ENCODE peak calls at places on chromosomes 13 and 19, in six cellular contexts. H, J, Q, K, G and P are unnamed samples.
A peak's percentile ranks its signal among the peaks of the same experiment; 100 is the strongest.

GRCh38 chr13:21478881-21479808 is 20.0 kb upstream of the ZDHHC20 start:
- DNase-seq in H (peak; percentile 82), J (peak; percentile 68), Q (peak; percentile 77), K (peak; percentile 52), G (peak; percentile 51), P (no peak)

GRCh38 chr19:38049105-38049649 is 142.2 kb downstream of the SIPA1L3 start:
- DNase-seq in H (peak; percentile 37), J (no peak), Q (peak; percentile 59), K (no peak), G (no peak), P (no peak)

GRCh38 chr19:482186-483041 is 13.9 kb upstream of the MADCAM1 start:
- DNase-seq in H (no peak), J (no peak), Q (no peak), K (no peak), G (no peak), P (no peak)

GRCh38 chr19:15432018-15432494 is 13.3 kb upstream of the AKAP8L start:
- DNase-seq in H (no peak), J (no peak), Q (no peak), K (no peak), G (no peak), P (no peak)

GRCh38 chr13:19668778-19669177 is 35.3 kb downstream of the MPHOSPH8 start:
- DNase-seq in H (no peak), J (no peak), Q (no peak), K (no peak), G (no peak), P (no peak)

GRCh38 chr19:14889994-14890393 is 4.1 kb upstream of the OR7A17 start:
- DNase-seq in H (no peak), J (no peak), Q (no peak), K (no peak), G (no peak), P (no peak)

GRCh38 chr13:29749401-29750177 is 100.8 kb downstream of the UBL3 start:
- DNase-seq in H (peak; percentile 80), J (no peak), Q (peak; percentile 44), K (no peak), G (no peak), P (no peak)

GRCh38 chr19:16104722-16105121 is 7.0 kb upstream of the RAB8A start:
- DNase-seq in H (no peak), J (no peak), Q (no peak), K (no peak), G (no peak), P (no peak)

GRCh38 chr19:44848036-44848804 is 2.1 kb downstream of the NECTIN2 start:
- DNase-seq in H (peak; percentile 57), J (peak; percentile 25), Q (peak; percentile 49), K (no peak), G (peak; percentile 31), P (no peak)

GRCh38 chr19:44876930-44877530 is 14.0 kb upstream of the TOMM40 start:
- DNase-seq in H (peak; percentile 21), J (no peak), Q (no peak), K (no peak), G (no peak), P (no peak)

GRCh38 chr19:55075366-55075998 is at the start of gene EPS8L1:
- DNase-seq in H (no peak), J (peak; percentile 87), Q (no peak), K (no peak), G (no peak), P (peak; percentile 64)

GRCh38 chr19:3710265-3710812 is 2.2 kb downstream of the TJP3 start:
- DNase-seq in H (peak; percentile 34), J (peak; percentile 99), Q (peak; percentile 20), K (no peak), G (no peak), P (no peak)

GRCh38 chr13:111225810-111226546 is 94.5 kb upstream of the TEX29 start:
- DNase-seq in H (no peak), J (no peak), Q (no peak), K (no peak), G (no peak), P (no peak)

GRCh38 chr13:30204564-30204963 is 102.8 kb downstream of the KATNAL1 start:
- DNase-seq in H (no peak), J (no peak), Q (no peak), K (no peak), G (no peak), P (no peak)

GRCh38 chr13:113791761-113792160 is 32.7 kb downstream of the TMEM255B start:
- DNase-seq in H (no peak), J (no peak), Q (no peak), K (no peak), G (no peak), P (no peak)

GRCh38 chr13:37446503-37446902 is 152.1 kb downstream of the POSTN start:
- DNase-seq in H (peak; percentile 94), J (no peak), Q (peak; percentile 98), K (no peak), G (no peak), P (no peak)

GRCh38 chr13:24632382-24633121 is 47.7 kb upstream of the ATP12A start:
- DNase-seq in H (no peak), J (no peak), Q (no peak), K (no peak), G (no peak), P (no peak)

DNA sequence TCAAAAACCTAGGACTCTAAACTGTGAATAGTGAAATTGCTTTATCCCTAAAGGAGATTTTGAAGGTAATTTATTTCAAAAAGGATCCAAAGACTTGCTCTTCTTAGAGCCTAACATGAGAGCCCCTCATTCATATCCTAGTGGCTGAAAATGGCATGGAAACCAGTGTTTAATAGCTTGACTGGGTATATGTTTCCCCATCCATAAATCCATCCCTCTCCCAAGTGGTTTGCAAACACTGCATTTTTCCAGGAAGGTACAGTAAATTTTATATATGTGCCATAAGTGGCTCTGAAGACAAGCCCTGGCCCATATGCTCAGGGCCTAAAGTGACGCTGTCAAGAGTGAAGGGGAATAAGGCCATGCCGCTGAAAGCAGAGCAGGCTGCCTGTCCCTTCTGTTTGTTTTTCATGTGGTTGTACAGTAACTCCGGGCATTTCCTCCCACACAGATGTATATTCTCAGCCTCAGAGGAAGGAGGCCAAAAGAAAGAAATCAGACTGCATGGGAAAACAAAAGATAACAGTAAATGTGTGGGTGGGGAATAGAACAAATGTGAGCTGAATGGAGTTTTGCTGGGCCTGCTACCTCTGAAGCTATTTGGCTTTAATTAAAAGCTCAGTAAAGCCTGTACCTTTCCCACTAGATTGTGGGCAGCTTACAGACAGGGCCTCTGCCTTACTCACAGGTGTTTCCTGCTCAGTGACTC is 181.9 kb downstream of the PCDH9 start:
- DNase-seq in H (peak; percentile 93), J (no peak), Q (peak; percentile 93), K (no peak), G (no peak), P (no peak)
- TF ChIP-seq CTCF in H (no peak), J (no peak), Q (peak; percentile 29), K (no peak), G (no peak), P (no peak)

GRCh38 chr13:73417012-73417615 is 358.3 kb downstream of the KLF5 start:
- DNase-seq in H (no peak), J (no peak), Q (no peak), K (no peak), G (no peak), P (no peak)
- TF ChIP-seq CTCF in H (no peak), J (no peak), Q (peak; percentile 41), K (no peak), G (peak; percentile 51), P (no peak)

DNA sequence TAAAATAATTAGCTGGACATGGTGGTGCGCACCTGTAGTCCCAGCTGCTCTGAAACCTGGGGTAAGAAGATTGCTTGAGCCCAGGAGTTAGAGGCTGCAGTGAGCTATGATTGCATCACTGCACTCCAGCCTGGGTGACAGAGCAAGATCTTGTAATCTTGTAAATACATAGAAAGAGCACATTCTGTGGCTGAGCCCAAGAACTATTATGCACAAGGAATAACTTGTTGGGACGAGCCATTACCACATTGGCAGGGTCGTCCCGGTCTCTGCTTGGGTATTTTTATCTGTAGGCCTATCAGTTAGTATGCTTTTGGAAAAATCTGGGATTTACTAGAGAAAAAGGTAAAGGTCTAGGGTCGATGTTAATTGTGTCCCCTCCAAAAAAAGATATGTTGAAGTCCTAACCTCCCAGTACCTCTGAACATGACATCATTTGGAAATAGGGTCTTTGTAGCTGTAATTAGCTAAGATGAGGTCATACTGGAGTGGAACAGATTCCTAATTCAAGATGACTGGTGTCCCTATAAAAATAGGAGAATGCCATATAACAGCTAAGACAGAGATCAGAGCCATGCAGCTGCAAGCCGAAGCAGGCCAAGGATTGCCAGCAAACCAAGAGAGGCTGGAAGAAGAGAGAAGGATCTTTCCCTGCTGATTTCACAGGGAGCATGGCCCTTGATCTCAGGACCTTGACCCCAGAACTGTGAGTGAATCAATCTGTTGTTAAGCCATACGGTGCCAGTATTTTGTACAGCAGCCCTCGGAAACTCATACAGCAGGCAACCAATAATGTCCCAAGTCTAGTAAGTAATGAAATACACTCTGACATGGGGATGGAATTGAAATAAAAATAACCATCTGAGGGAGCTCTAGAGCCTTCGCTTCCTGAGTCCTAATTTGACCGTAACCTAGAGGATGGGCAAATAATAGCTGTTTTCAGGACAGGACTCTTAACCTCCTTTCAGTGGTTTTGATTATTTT is 77.0 kb downstream of the TM9SF2 start:
- DNase-seq in H (no peak), J (no peak), Q (no peak), K (no peak), G (no peak), P (no peak)
- TF ChIP-seq CTCF in H (peak; percentile 41), J (no peak), Q (peak; percentile 49), K (peak; percentile 44), G (no peak), P (no peak)

DNA sequence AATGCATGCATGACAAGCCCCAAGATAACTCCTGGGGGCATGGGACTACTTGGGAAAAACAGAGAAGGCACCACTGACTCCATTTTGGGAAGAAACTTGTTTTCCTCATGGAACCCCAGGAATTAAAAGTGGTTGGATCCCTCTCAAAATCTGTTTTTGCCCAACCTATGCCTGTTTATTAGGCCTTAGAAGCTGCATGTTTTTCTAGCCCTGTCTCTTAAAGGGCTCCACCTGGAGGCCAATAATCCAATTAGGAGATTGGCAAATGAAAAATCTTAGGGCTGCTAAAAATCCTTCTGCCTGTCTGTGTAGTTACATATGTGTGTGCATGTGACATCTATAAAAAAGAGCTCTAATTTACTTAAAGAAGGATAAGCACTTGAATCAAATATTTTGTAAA is 26.9 kb downstream of the MED4 start:
- DNase-seq in H (no peak), J (no peak), Q (no peak), K (no peak), G (no peak), P (no peak)
- TF ChIP-seq CTCF in H (no peak), J (no peak), Q (peak; percentile 14), K (no peak), G (no peak), P (no peak)

DNA sequence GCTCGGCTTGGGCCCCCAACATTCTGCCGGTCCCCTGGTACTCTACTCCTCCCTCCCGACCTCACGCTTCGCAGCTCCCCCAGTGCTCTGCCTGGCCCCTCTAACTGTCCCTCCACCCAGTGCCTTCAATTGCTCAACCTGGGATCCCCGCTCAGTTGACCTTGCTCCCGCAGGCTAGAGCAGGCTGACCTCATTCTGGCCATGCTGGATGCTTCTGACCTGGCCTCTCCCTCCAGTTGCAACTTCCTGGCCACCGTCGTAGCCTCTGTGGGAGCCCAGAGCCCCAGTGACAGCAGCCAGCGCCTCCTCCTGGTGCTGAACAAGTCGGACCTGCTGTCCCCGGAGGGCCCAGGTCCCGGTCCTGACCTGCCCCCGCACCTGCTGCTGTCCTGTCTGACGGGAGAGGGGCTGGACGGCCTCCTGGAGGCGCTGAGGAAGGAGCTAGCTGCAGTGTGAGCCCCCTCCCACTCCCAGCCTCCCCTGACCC is 3.6 kb downstream of the GTPBP3 start:
- DNase-seq in H (no peak), J (no peak), Q (no peak), K (no peak), G (no peak), P (no peak)
- TF ChIP-seq CTCF in H (no peak), J (no peak), Q (no peak), K (no peak), G (no peak), P (no peak)